ENCODE peak calls at places on chromosomes 3 and 15, in nine cellular contexts. U is mesenchymal stem cell, P is posterior cingulate gyrus, M is left colon, K is glomerular endothelial cell, L is NCI-H2081, C is bronchial epithelial cell, E is NCI-H1694, Q is NCI-H510A treated with DMSO at 0.1 percent for 48 hours. O is an unnamed sample.

GRCh38 chr15:38354321-38354929 is 99.5 kb upstream of the FAM98B start:
- DNase-seq in U (peak; percentile 77), P (peak; percentile 64), M (peak; percentile 35), K (no peak), L (peak; percentile 58), C (peak; percentile 65), E (peak; percentile 51), Q (peak; percentile 37), O (peak; percentile 87)

GRCh38 chr15:95205101-95205500 is 973.7 kb downstream of the MCTP2 start:
- DNase-seq in U (no peak), P (no peak), M (no peak), K (no peak), L (no peak), C (peak; percentile 55), E (no peak), Q (no peak), O (no peak)

GRCh38 chr3:13657660-13658435 is 108.9 kb downstream of the FBLN2 start:
- DNase-seq in U (peak; percentile 42), P (peak; percentile 64), M (no peak), K (no peak), L (no peak), C (peak; percentile 30), E (peak; percentile 26), Q (peak; percentile 55), O (peak; percentile 61)

GRCh38 chr3:147921044-147921443 is 511.9 kb downstream of the ZIC1 start:
- DNase-seq in U (no peak), P (no peak), M (no peak), K (no peak), L (no peak), C (no peak), E (no peak), Q (no peak), O (no peak)

GRCh38 chr15:52682776-52683175 is 3.6 kb upstream of the ATOSA start:
- DNase-seq in U (no peak), P (no peak), M (no peak), K (no peak), L (no peak), C (no peak), E (no peak), Q (no peak), O (no peak)

GRCh38 chr15:49154359-49154758 is 1.0 kb downstream of the COPS2 start:
- DNase-seq in U (no peak), P (no peak), M (no peak), K (no peak), L (no peak), C (no peak), E (no peak), Q (no peak), O (no peak)

GRCh38 chr3:183182073-183182472 is 19.5 kb upstream of the LAMP3 start:
- DNase-seq in U (no peak), P (no peak), M (no peak), K (no peak), L (peak; percentile 61), C (no peak), E (no peak), Q (no peak), O (no peak)

GRCh38 chr3:141487419-141488345 is 855 bp downstream of the RASA2 start:
- DNase-seq in U (peak; percentile 67), P (peak; percentile 43), M (peak; percentile 87), K (no peak), L (peak; percentile 94), C (peak; percentile 49), E (peak; percentile 61), Q (peak; percentile 65), O (peak; percentile 79)

GRCh38 chr3:98812851-98813374 is 49.8 kb downstream of the ST3GAL6 start:
- DNase-seq in U (peak; percentile 56), P (no peak), M (no peak), K (no peak), L (peak; percentile 32), C (peak; percentile 71), E (peak; percentile 58), Q (peak; percentile 21), O (peak; percentile 50)

GRCh38 chr3:169367016-169367415 is 296.5 kb downstream of the MECOM start:
- DNase-seq in U (no peak), P (no peak), M (no peak), K (no peak), L (no peak), C (no peak), E (no peak), Q (no peak), O (no peak)

O was measured in lung microvascular endothelial cell.